ENCODE peak calls at places on chromosomes 7 and 10, in seven cellular contexts. Z, D, F, H, G, T and Q are unnamed samples.
A peak's percentile ranks its signal among the peaks of the same experiment; 100 is the strongest.

GRCh38 chr10:63494951-63495350 is 26.2 kb upstream of the REEP3 start:
- DNase-seq in Z (no peak), T (no peak), D (no peak), H (no peak), F (no peak), G (no peak), Q (no peak)

GRCh38 chr10:44308935-44309334 is 76.0 kb downstream of the CXCL12 start:
- DNase-seq in Z (no peak), F (no peak), G (no peak), H (no peak), D (no peak), T (no peak), Q (no peak)

GRCh38 chr10:12397147-12397896 is 48.0 kb downstream of the CAMK1D start:
- DNase-seq in Z (no peak), D (no peak), F (no peak), H (no peak), T (no peak), G (peak; percentile 39), Q (no peak)

GRCh38 chr10:132708936-132709335 is 77.0 kb downstream of the NKX6-2 start:
- DNase-seq in D (no peak), F (no peak), H (peak; percentile 27), T (no peak), G (no peak), Z (no peak), Q (no peak)

GRCh38 chr7:103989200-103989784 is at the start of gene RELN:
- DNase-seq in T (no peak), Z (peak; percentile 17), D (no peak), F (no peak), H (peak; percentile 50), G (peak; percentile 74), Q (peak; percentile 19)

GRCh38 chr10:73908853-73909611 is 1.9 kb upstream of the PLAU start:
- DNase-seq in T (peak; percentile 64), Z (no peak), G (no peak), F (peak; percentile 28), D (no peak), H (no peak), Q (peak; percentile 94)

GRCh38 chr10:32049113-32049512 is 7.1 kb downstream of the KIF5B start:
- DNase-seq in G (no peak), T (no peak), D (no peak), H (no peak), F (no peak), Z (no peak), Q (no peak)

GRCh38 chr7:16989883-16990413 is 108.2 kb upstream of the AGR3 start:
- DNase-seq in Z (peak; percentile 88), D (no peak), T (peak; percentile 86), F (peak; percentile 86), H (peak; percentile 91), G (no peak), Q (peak; percentile 93)

GRCh38 chr10:11145498-11145855 is 127.8 kb downstream of the CELF2 start:
- DNase-seq in H (no peak), D (no peak), F (peak; percentile 63), Z (no peak), T (peak; percentile 71), G (no peak), Q (peak; percentile 44)

GRCh38 chr10:79184141-79184625 is 115.4 kb downstream of the ZMIZ1 start:
- DNase-seq in G (no peak), D (peak; percentile 42), F (no peak), H (no peak), T (peak; percentile 76), Z (no peak), Q (peak; percentile 79)

GRCh38 chr10:77872151-77872946 is 54.2 kb downstream of the DLG5 start:
- DNase-seq in F (peak; percentile 40), D (peak; percentile 72), Z (peak; percentile 86), G (no peak), T (no peak), H (no peak), Q (no peak)

GRCh38 chr10:90847436-90847835 is 10.4 kb downstream of the HTR7 start:
- DNase-seq in Z (no peak), F (no peak), D (no peak), G (no peak), H (no peak), T (no peak), Q (no peak)

GRCh38 chr7:123570390-123571182 is 13.0 kb upstream of the NDUFA5 start:
- DNase-seq in G (no peak), F (no peak), H (no peak), T (no peak), D (no peak), Z (no peak), Q (peak; percentile 72)

GRCh38 chr7:86968618-86969017 is 90.8 kb downstream of the ELAPOR2 start:
- DNase-seq in H (no peak), D (no peak), Z (no peak), F (peak; percentile 88), T (no peak), G (no peak), Q (no peak)

GRCh38 chr10:101330236-101331225 is 23.4 kb upstream of the BTRC start:
- DNase-seq in G (no peak), T (no peak), H (no peak), Z (no peak), D (no peak), F (no peak), Q (no peak)

GRCh38 chr10:28087675-28088351 is 88.9 kb upstream of the ODAD2 start:
- DNase-seq in F (no peak), T (no peak), G (no peak), Z (no peak), H (no peak), D (no peak), Q (peak; percentile 44)

GRCh38 chr7:83301416-83301815 is 138.7 kb upstream of the PCLO start:
- DNase-seq in Z (no peak), T (no peak), D (no peak), G (no peak), H (no peak), F (no peak), Q (peak; percentile 90)

GRCh38 chr7:30155481-30155880 is 20.7 kb downstream of the MTURN start:
- DNase-seq in T (peak; percentile 59), D (no peak), H (no peak), G (no peak), Z (no peak), F (no peak), Q (no peak)

DNA sequence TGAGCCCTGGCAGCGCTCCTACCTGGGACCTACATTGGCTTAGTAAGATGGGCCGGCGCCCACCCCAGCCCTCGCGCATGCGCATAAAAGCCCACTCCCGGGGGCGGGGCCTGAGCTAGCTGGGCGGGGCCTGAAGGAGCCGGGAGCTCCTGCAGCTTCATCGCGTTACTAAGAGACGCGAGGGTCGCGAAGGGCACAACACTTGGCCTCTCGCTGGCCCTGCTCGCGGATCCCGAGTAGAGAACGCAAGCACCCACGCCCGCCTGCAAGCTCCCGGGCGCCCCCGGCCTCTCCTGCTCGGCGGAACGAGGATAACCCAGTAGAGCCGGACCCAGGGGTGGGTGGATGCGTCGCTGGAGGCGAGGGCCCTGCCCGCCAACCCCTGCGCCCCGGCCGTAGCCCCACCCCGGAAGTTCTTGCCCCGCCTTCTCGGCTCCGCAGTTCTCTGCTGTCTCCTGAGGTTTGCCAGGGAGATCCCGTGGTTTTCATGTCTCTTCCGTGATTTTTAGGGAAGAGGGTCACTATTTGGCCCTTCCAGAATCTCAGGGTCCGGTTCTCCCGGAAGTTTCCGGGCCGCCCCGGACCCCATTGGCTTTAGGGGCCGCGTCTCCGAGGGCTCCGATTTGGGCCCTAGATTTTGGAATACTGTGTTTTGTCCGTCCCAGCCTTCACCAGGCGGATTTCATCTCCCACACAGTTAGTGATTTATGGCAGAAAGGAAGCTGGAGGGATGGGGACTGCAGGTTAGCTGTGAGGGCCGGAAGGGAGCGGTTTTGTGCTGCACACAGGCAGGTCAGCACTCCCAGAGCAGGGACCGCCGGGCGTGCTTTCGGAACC is at the start of gene MEIG1:
- DNase-seq in D (peak; percentile 99), H (peak; percentile 97), G (peak; percentile 100), Z (peak; percentile 95), F (peak; percentile 94), T (peak; percentile 91), Q (peak; percentile 94)
- TF ChIP-seq POLR2A in D (peak; percentile 57), H (peak; percentile 71), G (no peak), Z (no peak), F (peak; percentile 69), T (no peak), Q (peak; percentile 44)

GRCh38 chr10:103439776-103440175 is 12.4 kb downstream of the CALHM2 start:
- DNase-seq in T (no peak), G (no peak), D (no peak), H (no peak), F (no peak), Z (no peak), Q (no peak)
- TF ChIP-seq POLR2A in T (no peak), G (no peak), D (no peak), H (no peak), F (no peak), Z (no peak), Q (no peak)

DNA sequence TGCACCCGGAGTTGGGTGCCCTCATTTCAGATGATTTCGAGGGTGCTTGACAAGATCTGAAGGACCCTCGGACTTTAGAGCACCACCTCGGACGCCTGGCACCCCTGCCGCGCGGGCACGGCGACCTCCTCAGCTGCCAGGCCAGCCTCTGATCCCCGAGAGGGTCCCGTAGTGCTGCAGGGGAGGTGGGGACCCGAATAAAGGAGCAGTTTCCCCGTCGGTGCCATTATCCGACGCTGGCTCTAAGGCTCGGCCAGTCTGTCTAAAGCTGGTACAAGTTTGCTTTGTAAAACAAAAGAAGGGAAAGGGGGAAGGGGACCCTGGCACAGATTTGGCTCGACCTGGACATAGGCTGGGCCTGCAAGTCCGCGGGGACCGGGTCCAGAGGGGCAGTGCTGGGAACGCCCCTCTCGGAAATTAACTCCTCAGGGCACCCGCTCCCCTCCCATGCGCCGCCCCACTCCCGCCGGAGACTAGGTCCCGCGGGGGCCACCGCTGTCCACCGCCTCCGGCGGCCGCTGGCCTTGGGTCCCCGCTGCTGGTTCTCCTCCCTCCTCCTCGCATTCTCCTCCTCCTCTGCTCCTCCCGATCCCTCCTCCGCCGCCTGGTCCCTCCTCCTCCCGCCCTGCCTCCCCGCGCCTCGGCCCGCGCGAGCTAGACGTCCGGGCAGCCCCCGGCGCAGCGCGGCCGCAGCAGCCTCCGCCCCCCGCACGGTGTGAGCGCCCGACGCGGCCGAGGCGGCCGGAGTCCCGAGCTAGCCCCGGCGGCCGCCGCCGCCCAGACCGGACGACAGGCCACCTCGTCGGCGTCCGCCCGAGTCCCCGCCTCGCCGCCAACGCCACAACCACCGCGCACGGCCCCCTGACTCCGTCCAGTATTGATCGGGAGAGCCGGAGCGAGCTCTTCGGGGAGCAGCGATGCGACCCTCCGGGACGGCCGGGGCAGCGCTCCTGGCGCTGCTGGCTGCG is at the start of gene EGFR:
- DNase-seq in H (peak; percentile 96), G (peak; percentile 75), F (peak; percentile 86), D (peak; percentile 85), Z (peak; percentile 82), T (peak; percentile 82), Q (peak; percentile 64)
- TF ChIP-seq POLR2A in H (peak; percentile 96), G (no peak), F (peak; percentile 52), D (peak; percentile 86), Z (peak; percentile 29), T (no peak), Q (no peak)

DNA sequence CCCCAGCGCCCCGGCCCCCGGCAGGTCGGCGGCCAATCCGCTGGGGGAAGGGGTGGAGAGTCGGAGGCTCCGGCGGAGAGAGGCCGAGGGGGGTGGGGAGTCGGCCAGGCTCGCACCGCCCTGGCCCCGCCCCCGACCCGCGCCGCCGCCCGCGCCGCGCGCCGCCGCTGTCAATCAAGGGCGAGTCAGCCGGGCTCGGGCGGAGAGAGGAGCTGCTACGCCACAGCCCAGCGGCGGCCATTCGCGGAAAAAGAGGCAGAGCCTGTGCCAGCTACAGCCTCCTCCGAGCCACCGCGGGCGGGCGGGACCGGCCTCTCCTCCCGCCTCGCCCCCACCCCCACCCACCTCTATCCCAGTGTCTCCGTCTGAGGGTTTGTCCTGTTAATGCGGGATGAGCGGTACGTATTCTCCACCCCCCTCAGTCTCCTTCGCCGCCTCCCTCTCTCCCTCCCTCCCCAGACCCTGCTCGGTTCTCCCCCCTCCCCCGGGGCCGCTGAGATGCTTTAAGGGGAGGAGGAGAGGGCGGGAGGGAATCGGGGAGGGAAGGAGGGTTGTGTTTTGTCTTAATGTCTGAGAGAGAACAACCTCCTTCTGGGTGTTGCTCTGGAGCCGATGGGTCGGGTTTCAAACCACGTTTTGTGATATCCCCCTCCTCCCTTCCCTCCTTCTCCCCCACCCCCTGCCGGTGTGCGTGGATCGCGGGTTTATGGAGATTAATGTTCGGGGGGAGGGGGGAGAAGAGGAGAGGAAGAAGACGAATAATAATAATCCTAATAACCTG is at the start of gene SP4:
- DNase-seq in H (peak; percentile 97), D (peak; percentile 97), G (peak; percentile 94), Z (peak; percentile 96), T (peak; percentile 97), F (peak; percentile 97), Q (peak; percentile 95)
- TF ChIP-seq POLR2A in H (no peak), D (peak; percentile 59), G (peak; percentile 87), Z (no peak), T (no peak), F (no peak), Q (no peak)